ENCODE peak calls at places on chromosomes 3 and 15, in nine cellular contexts. X is A549, H is cardiac fibroblast, C is AG09309, M is brain microvascular endothelial cell, L is stomach, Q is sigmoid colon, E is Caco-2, P is spleen. W is an unnamed sample.

GRCh38 chr3:39208463-39209055 is 16.2 kb upstream of the XIRP1 start:
- DNase-seq in X (peak; percentile 60), H (peak; percentile 64), C (peak; percentile 24), M (peak; percentile 47), L (peak; percentile 53), Q (no peak), E (peak; percentile 52), P (no peak), W (peak; percentile 54)

GRCh38 chr3:15246186-15246585 is 40.1 kb downstream of the CAPN7 start:
- DNase-seq in X (no peak), H (no peak), C (no peak), M (no peak), L (no peak), Q (no peak), E (no peak), P (no peak), W (no peak)

GRCh38 chr3:128416578-128417150 is 50.0 kb downstream of the DNAJB8 start:
- DNase-seq in X (peak; percentile 91), H (peak; percentile 44), C (peak; percentile 52), M (peak; percentile 89), L (peak; percentile 35), Q (no peak), E (peak; percentile 32), P (no peak), W (peak; percentile 93)

GRCh38 chr15:28892789-28893610 is 7.2 kb downstream of the APBA2 start:
- DNase-seq in X (no peak), H (peak; percentile 10), C (no peak), M (no peak), L (no peak), Q (no peak), E (no peak), P (no peak), W (no peak)

GRCh38 chr3:72445827-72446405 is 402.3 kb downstream of the SHQ1 start:
- DNase-seq in X (no peak), H (no peak), C (no peak), M (no peak), L (no peak), Q (no peak), E (no peak), P (no peak), W (peak; percentile 24)

GRCh38 chr3:141385386-141386079 is 17.2 kb downstream of the ZBTB38 start:
- DNase-seq in X (no peak), H (peak; percentile 54), C (no peak), M (no peak), L (no peak), Q (no peak), E (no peak), P (no peak), W (peak; percentile 35)

GRCh38 chr3:97232635-97233034 is 418.2 kb downstream of the EPHA6 start:
- DNase-seq in X (no peak), H (no peak), C (no peak), M (no peak), L (peak; percentile 25), Q (peak; percentile 90), E (no peak), P (no peak), W (no peak)

GRCh38 chr15:66386204-66387123 is at the start of gene MAP2K1:
- DNase-seq in X (peak; percentile 97), H (peak; percentile 98), C (peak; percentile 80), M (peak; percentile 93), L (peak; percentile 99), Q (peak; percentile 99), E (peak; percentile 97), P (peak; percentile 99), W (peak; percentile 97)

GRCh38 chr3:152909180-152909883 is 74.4 kb downstream of the P2RY1 start:
- DNase-seq in X (no peak), H (peak; percentile 82), C (peak; percentile 10), M (peak; percentile 4), L (no peak), Q (no peak), E (no peak), P (no peak), W (peak; percentile 38)

GRCh38 chr3:84965141-84965540 is 6.4 kb downstream of the CADM2 start:
- DNase-seq in X (peak; percentile 24), H (no peak), C (no peak), M (no peak), L (no peak), Q (no peak), E (peak; percentile 25), P (no peak), W (peak; percentile 24)

GRCh38 chr3:171965088-171965712 is 74.2 kb upstream of the FNDC3B start:
- DNase-seq in X (no peak), H (no peak), C (no peak), M (no peak), L (no peak), Q (no peak), E (no peak), P (no peak), W (no peak)

GRCh38 chr3:33722626-33723370 is 4.7 kb upstream of the CLASP2 start:
- DNase-seq in X (no peak), H (peak; percentile 66), C (peak; percentile 14), M (no peak), L (no peak), Q (no peak), E (no peak), P (no peak), W (peak; percentile 33)

GRCh38 chr3:136819784-136820640 is 1.1 kb downstream of the SLC35G2 start:
- DNase-seq in X (peak; percentile 17), H (peak; percentile 70), C (no peak), M (peak; percentile 54), L (peak; percentile 31), Q (peak; percentile 74), E (peak; percentile 63), P (peak; percentile 84), W (peak; percentile 68)

GRCh38 chr3:29389362-29389761 is 108.5 kb downstream of the RBMS3 start:
- DNase-seq in X (no peak), H (no peak), C (no peak), M (no peak), L (no peak), Q (no peak), E (no peak), P (no peak), W (no peak)

GRCh38 chr15:70029297-70029701 is 68.4 kb downstream of the TLE3 start:
- DNase-seq in X (no peak), H (no peak), C (no peak), M (no peak), L (no peak), Q (peak; percentile 55), E (no peak), P (peak; percentile 56), W (no peak)

GRCh38 chr3:5019411-5020261 is 40.4 kb downstream of the BHLHE40 start:
- DNase-seq in X (no peak), H (no peak), C (no peak), M (no peak), L (peak; percentile 38), Q (no peak), E (no peak), P (peak; percentile 79), W (no peak)

GRCh38 chr3:86830566-86830965 is 160.4 kb downstream of the VGLL3 start:
- DNase-seq in X (no peak), H (peak; percentile 49), C (peak; percentile 63), M (peak; percentile 3), L (no peak), Q (no peak), E (no peak), P (no peak), W (peak; percentile 77)

GRCh38 chr3:46725663-46726314 is 8.1 kb upstream of the PRSS50 start:
- DNase-seq in X (no peak), H (no peak), C (no peak), M (no peak), L (peak; percentile 27), Q (no peak), E (no peak), P (no peak), W (peak; percentile 7)

GRCh38 chr3:182794806-182795369 is 1.6 kb downstream of the ATP11B start:
- DNase-seq in X (no peak), H (no peak), C (no peak), M (no peak), L (no peak), Q (no peak), E (no peak), P (no peak), W (no peak)

GRCh38 chr3:148077951-148078350 is 619.8 kb upstream of the AGTR1 start:
- DNase-seq in X (no peak), H (no peak), C (no peak), M (no peak), L (no peak), Q (no peak), E (no peak), P (no peak), W (no peak)

GRCh38 chr3:148075829-148076716 is 621.6 kb upstream of the AGTR1 start:
- DNase-seq in X (peak; percentile 6), H (peak; percentile 76), C (peak; percentile 52), M (peak; percentile 67), L (no peak), Q (no peak), E (peak; percentile 29), P (no peak), W (peak; percentile 85)

GRCh38 chr3:148079370-148079769 is 618.3 kb upstream of the AGTR1 start:
- DNase-seq in X (no peak), H (peak; percentile 10), C (no peak), M (no peak), L (no peak), Q (peak; percentile 80), E (no peak), P (no peak), W (peak; percentile 69)

GRCh38 chr3:148078659-148079058 is 619.0 kb upstream of the AGTR1 start:
- DNase-seq in X (no peak), H (peak; percentile 5), C (no peak), M (no peak), L (no peak), Q (no peak), E (no peak), P (no peak), W (no peak)

GRCh38 chr3:148077318-148077923 is 620.3 kb upstream of the AGTR1 start:
- DNase-seq in X (peak; percentile 11), H (peak; percentile 49), C (no peak), M (no peak), L (no peak), Q (no peak), E (no peak), P (no peak), W (peak; percentile 70)
- TF ChIP-seq CTCF in X (peak; percentile 63), H (peak; percentile 52), C (peak; percentile 41), M (peak; percentile 26), L (no peak), Q (no peak), E (peak; percentile 32), P (no peak), W (peak; percentile 56)

GRCh38 chr3:27945229-27945628 is 223.1 kb upstream of the EOMES start:
- DNase-seq in X (no peak), H (no peak), C (no peak), M (no peak), L (no peak), Q (no peak), E (no peak), P (no peak), W (no peak)
- H3K4me3 ChIP-seq in X (no peak overlapping the region), H (no peak overlapping the region), C (no peak overlapping the region), M (no peak overlapping the region), L (no peak overlapping the region), Q (no peak overlapping the region), E (no peak overlapping the region), P (no peak overlapping the region), W (no peak overlapping the region)

GRCh38 chr3:41716391-41716910 is 245.5 kb downstream of the ULK4 start:
- DNase-seq in X (peak; percentile 3), H (peak; percentile 45), C (no peak), M (no peak), L (no peak), Q (no peak), E (no peak), P (no peak), W (peak; percentile 55)
- TF ChIP-seq CTCF in X (peak; percentile 33), H (peak; percentile 34), C (peak; percentile 58), M (peak; percentile 38), L (no peak), Q (no peak), E (no peak), P (no peak), W (peak; percentile 58)

GRCh38 chr15:38671675-38672141 is 107.1 kb upstream of the RASGRP1 start:
- DNase-seq in X (no peak), H (no peak), C (no peak), M (no peak), L (no peak), Q (no peak), E (no peak), P (no peak), W (no peak)
- H3K4me3 ChIP-seq in X (no peak overlapping the region), H (no peak overlapping the region), C (no peak overlapping the region), M (no peak overlapping the region), L (no peak overlapping the region), Q (no peak overlapping the region), E (no peak overlapping the region), P (no peak overlapping the region), W (no peak overlapping the region)

W was measured in astrocyte of the spinal cord.